ENCODE peak calls at places on chromosomes 3 and 15, in ten cellular contexts. One of them, this sample, is unnamed.

GRCh38 chr3:41612853-41613252 is 349.1 kb downstream of the ULK4 start:
- DNase-seq in stimulated activated CD8-positive, alpha-beta memory T cell treated with anti-CD3 and anti-CD28 coated beads, Interleukin-4, amount 100 ng/mL, for 48 hours: no peak
- DNase-seq in ELR: no peak
- DNase-seq in kidney tubule cell: no peak
- DNase-seq in midbrain: no peak
- DNase-seq in astrocyte of the hippocampus: no peak
- DNase-seq in NAMALWA: no peak
- DNase-seq in fibroblast of the aortic adventitia: no peak
- DNase-seq in ACHN: no peak
- DNase-seq in activated CD8-positive, alpha-beta memory T cell treated with anti-CD3 and anti-CD28 coated beads for 1 hour: no peak
- DNase-seq in this sample: no peak

GRCh38 chr15:56640127-56640526 is 93.2 kb downstream of the ZNF280D start:
- DNase-seq in stimulated activated CD8-positive, alpha-beta memory T cell treated with anti-CD3 and anti-CD28 coated beads, Interleukin-4, amount 100 ng/mL, for 48 hours: no peak
- DNase-seq in ELR: no peak
- DNase-seq in kidney tubule cell: no peak
- DNase-seq in midbrain: no peak
- DNase-seq in astrocyte of the hippocampus: no peak
- DNase-seq in NAMALWA: no peak
- DNase-seq in fibroblast of the aortic adventitia: no peak
- DNase-seq in ACHN: no peak
- DNase-seq in activated CD8-positive, alpha-beta memory T cell treated with anti-CD3 and anti-CD28 coated beads for 1 hour: no peak
- DNase-seq in this sample: no peak

GRCh38 chr3:117512975-117513374 is 803.4 kb downstream of the TUSC7 start:
- DNase-seq in stimulated activated CD8-positive, alpha-beta memory T cell treated with anti-CD3 and anti-CD28 coated beads, Interleukin-4, amount 100 ng/mL, for 48 hours: no peak
- DNase-seq in ELR: no peak
- DNase-seq in kidney tubule cell: no peak
- DNase-seq in midbrain: no peak
- DNase-seq in astrocyte of the hippocampus: no peak
- DNase-seq in NAMALWA: no peak
- DNase-seq in fibroblast of the aortic adventitia: peak
- DNase-seq in ACHN: no peak
- DNase-seq in activated CD8-positive, alpha-beta memory T cell treated with anti-CD3 and anti-CD28 coated beads for 1 hour: no peak
- DNase-seq in this sample: no peak

GRCh38 chr3:194579091-194579606 is 54.1 kb downstream of the TMEM44 start:
- DNase-seq in stimulated activated CD8-positive, alpha-beta memory T cell treated with anti-CD3 and anti-CD28 coated beads, Interleukin-4, amount 100 ng/mL, for 48 hours: no peak
- DNase-seq in ELR: no peak
- DNase-seq in kidney tubule cell: no peak
- DNase-seq in midbrain: no peak
- DNase-seq in astrocyte of the hippocampus: peak
- DNase-seq in NAMALWA: no peak
- DNase-seq in fibroblast of the aortic adventitia: peak
- DNase-seq in ACHN: no peak
- DNase-seq in activated CD8-positive, alpha-beta memory T cell treated with anti-CD3 and anti-CD28 coated beads for 1 hour: no peak
- DNase-seq in this sample: no peak

GRCh38 chr15:20357139-20358065 is 184.2 kb downstream of the GOLGA6L6 start:
- DNase-seq in stimulated activated CD8-positive, alpha-beta memory T cell treated with anti-CD3 and anti-CD28 coated beads, Interleukin-4, amount 100 ng/mL, for 48 hours: peak
- DNase-seq in ELR: no peak
- DNase-seq in kidney tubule cell: no peak
- DNase-seq in midbrain: no peak
- DNase-seq in astrocyte of the hippocampus: no peak
- DNase-seq in NAMALWA: no peak
- DNase-seq in fibroblast of the aortic adventitia: no peak
- DNase-seq in ACHN: no peak
- DNase-seq in activated CD8-positive, alpha-beta memory T cell treated with anti-CD3 and anti-CD28 coated beads for 1 hour: no peak
- DNase-seq in this sample: peak

GRCh38 chr15:70875001-70875782 is 17.0 kb downstream of the THAP10 start:
- DNase-seq in stimulated activated CD8-positive, alpha-beta memory T cell treated with anti-CD3 and anti-CD28 coated beads, Interleukin-4, amount 100 ng/mL, for 48 hours: no peak
- DNase-seq in ELR: peak
- DNase-seq in kidney tubule cell: no peak
- DNase-seq in midbrain: peak
- DNase-seq in astrocyte of the hippocampus: peak
- DNase-seq in NAMALWA: no peak
- DNase-seq in fibroblast of the aortic adventitia: peak
- DNase-seq in ACHN: peak
- DNase-seq in activated CD8-positive, alpha-beta memory T cell treated with anti-CD3 and anti-CD28 coated beads for 1 hour: no peak
- DNase-seq in this sample: no peak

GRCh38 chr3:175433026-175433668 is 574.0 kb downstream of the NAALADL2 start:
- DNase-seq in stimulated activated CD8-positive, alpha-beta memory T cell treated with anti-CD3 and anti-CD28 coated beads, Interleukin-4, amount 100 ng/mL, for 48 hours: no peak
- DNase-seq in ELR: peak
- DNase-seq in kidney tubule cell: peak
- DNase-seq in midbrain: no peak
- DNase-seq in astrocyte of the hippocampus: peak
- DNase-seq in NAMALWA: no peak
- DNase-seq in fibroblast of the aortic adventitia: peak
- DNase-seq in ACHN: no peak
- DNase-seq in activated CD8-positive, alpha-beta memory T cell treated with anti-CD3 and anti-CD28 coated beads for 1 hour: no peak
- DNase-seq in this sample: no peak

GRCh38 chr3:159607856-159608255 is 380.8 kb upstream of the IL12A start:
- DNase-seq in stimulated activated CD8-positive, alpha-beta memory T cell treated with anti-CD3 and anti-CD28 coated beads, Interleukin-4, amount 100 ng/mL, for 48 hours: no peak
- DNase-seq in ELR: no peak
- DNase-seq in kidney tubule cell: no peak
- DNase-seq in midbrain: no peak
- DNase-seq in astrocyte of the hippocampus: no peak
- DNase-seq in NAMALWA: no peak
- DNase-seq in fibroblast of the aortic adventitia: no peak
- DNase-seq in ACHN: no peak
- DNase-seq in activated CD8-positive, alpha-beta memory T cell treated with anti-CD3 and anti-CD28 coated beads for 1 hour: no peak
- DNase-seq in this sample: no peak

GRCh38 chr3:148648685-148649352 is 48.9 kb upstream of the AGTR1 start:
- DNase-seq in stimulated activated CD8-positive, alpha-beta memory T cell treated with anti-CD3 and anti-CD28 coated beads, Interleukin-4, amount 100 ng/mL, for 48 hours: no peak
- DNase-seq in ELR: peak
- DNase-seq in kidney tubule cell: peak
- DNase-seq in midbrain: no peak
- DNase-seq in astrocyte of the hippocampus: peak
- DNase-seq in NAMALWA: no peak
- DNase-seq in fibroblast of the aortic adventitia: peak
- DNase-seq in ACHN: no peak
- DNase-seq in activated CD8-positive, alpha-beta memory T cell treated with anti-CD3 and anti-CD28 coated beads for 1 hour: no peak
- DNase-seq in this sample: no peak

GRCh38 chr15:79035814-79036213 is 54.8 kb downstream of the RASGRF1 start:
- DNase-seq in stimulated activated CD8-positive, alpha-beta memory T cell treated with anti-CD3 and anti-CD28 coated beads, Interleukin-4, amount 100 ng/mL, for 48 hours: no peak
- DNase-seq in ELR: no peak
- DNase-seq in kidney tubule cell: no peak
- DNase-seq in midbrain: no peak
- DNase-seq in astrocyte of the hippocampus: no peak
- DNase-seq in NAMALWA: no peak
- DNase-seq in fibroblast of the aortic adventitia: no peak
- DNase-seq in ACHN: no peak
- DNase-seq in activated CD8-positive, alpha-beta memory T cell treated with anti-CD3 and anti-CD28 coated beads for 1 hour: no peak
- DNase-seq in this sample: no peak

GRCh38 chr3:149134560-149134959 is 5.1 kb downstream of the HPS3 start:
- DNase-seq in stimulated activated CD8-positive, alpha-beta memory T cell treated with anti-CD3 and anti-CD28 coated beads, Interleukin-4, amount 100 ng/mL, for 48 hours: no peak
- DNase-seq in ELR: peak
- DNase-seq in kidney tubule cell: peak
- DNase-seq in midbrain: no peak
- DNase-seq in astrocyte of the hippocampus: peak
- DNase-seq in NAMALWA: no peak
- DNase-seq in fibroblast of the aortic adventitia: peak
- DNase-seq in ACHN: no peak
- DNase-seq in activated CD8-positive, alpha-beta memory T cell treated with anti-CD3 and anti-CD28 coated beads for 1 hour: no peak
- DNase-seq in this sample: no peak

GRCh38 chr3:14525685-14526631 is 14.2 kb downstream of the GRIP2 start:
- DNase-seq in stimulated activated CD8-positive, alpha-beta memory T cell treated with anti-CD3 and anti-CD28 coated beads, Interleukin-4, amount 100 ng/mL, for 48 hours: no peak
- DNase-seq in ELR: peak
- DNase-seq in kidney tubule cell: no peak
- DNase-seq in midbrain: no peak
- DNase-seq in astrocyte of the hippocampus: no peak
- DNase-seq in NAMALWA: no peak
- DNase-seq in fibroblast of the aortic adventitia: peak
- DNase-seq in ACHN: no peak
- DNase-seq in activated CD8-positive, alpha-beta memory T cell treated with anti-CD3 and anti-CD28 coated beads for 1 hour: no peak
- DNase-seq in this sample: peak

GRCh38 chr15:53359038-53359437 is 400.4 kb downstream of the WDR72 start:
- DNase-seq in stimulated activated CD8-positive, alpha-beta memory T cell treated with anti-CD3 and anti-CD28 coated beads, Interleukin-4, amount 100 ng/mL, for 48 hours: no peak
- DNase-seq in ELR: no peak
- DNase-seq in kidney tubule cell: no peak
- DNase-seq in midbrain: no peak
- DNase-seq in astrocyte of the hippocampus: no peak
- DNase-seq in NAMALWA: no peak
- DNase-seq in fibroblast of the aortic adventitia: no peak
- DNase-seq in ACHN: no peak
- DNase-seq in activated CD8-positive, alpha-beta memory T cell treated with anti-CD3 and anti-CD28 coated beads for 1 hour: no peak
- DNase-seq in this sample: no peak

GRCh38 chr3:31652296-31652695 is 119.6 kb downstream of the STT3B start:
- DNase-seq in stimulated activated CD8-positive, alpha-beta memory T cell treated with anti-CD3 and anti-CD28 coated beads, Interleukin-4, amount 100 ng/mL, for 48 hours: no peak
- DNase-seq in ELR: no peak
- DNase-seq in kidney tubule cell: no peak
- DNase-seq in midbrain: no peak
- DNase-seq in astrocyte of the hippocampus: no peak
- DNase-seq in NAMALWA: no peak
- DNase-seq in fibroblast of the aortic adventitia: no peak
- DNase-seq in ACHN: no peak
- DNase-seq in activated CD8-positive, alpha-beta memory T cell treated with anti-CD3 and anti-CD28 coated beads for 1 hour: no peak
- DNase-seq in this sample: no peak

This sample was measured in mesenteric fat pad.